ENCODE peak calls at places on chromosomes 16 and 17, in six cellular contexts. One of them, this sample, is unnamed.

GRCh38 chr16:49023095-49023494 is 258.5 kb downstream of the CBLN1 start:
- DNase-seq in pons: no peak
- DNase-seq in NCI-H1694 treated with DMSO at 0.1 percent for 48 hours: no peak
- DNase-seq in astrocyte of the spinal cord: peak; percentile 57
- DNase-seq in HCEC 1CT: peak; percentile 81
- DNase-seq in PC-3: peak; percentile 74
- DNase-seq in this sample: peak; percentile 21

GRCh38 chr16:14640538-14640937 is 7.8 kb downstream of the BFAR start:
- DNase-seq in astrocyte of the spinal cord: no peak
- DNase-seq in PC-3: no peak
- DNase-seq in HCEC 1CT: no peak
- DNase-seq in NCI-H1694 treated with DMSO at 0.1 percent for 48 hours: no peak
- DNase-seq in pons: no peak
- DNase-seq in this sample: no peak

GRCh38 chr17:17347234-17347955 is 44.2 kb downstream of the NT5M start:
- DNase-seq in NCI-H1694 treated with DMSO at 0.1 percent for 48 hours: no peak
- DNase-seq in pons: no peak
- DNase-seq in astrocyte of the spinal cord: no peak
- DNase-seq in HCEC 1CT: no peak
- DNase-seq in PC-3: no peak
- DNase-seq in this sample: no peak

GRCh38 chr17:4980644-4981216 is 6.7 kb downstream of the CAMTA2 start:
- DNase-seq in HCEC 1CT: peak; percentile 15
- DNase-seq in astrocyte of the spinal cord: peak; percentile 52
- DNase-seq in PC-3: peak; percentile 65
- DNase-seq in pons: peak; percentile 43
- DNase-seq in NCI-H1694 treated with DMSO at 0.1 percent for 48 hours: peak; percentile 76
- DNase-seq in this sample: peak; percentile 56

GRCh38 chr16:70251651-70252354 is at the start of gene EXOSC6:
- DNase-seq in HCEC 1CT: peak; percentile 92
- DNase-seq in NCI-H1694 treated with DMSO at 0.1 percent for 48 hours: peak; percentile 93
- DNase-seq in astrocyte of the spinal cord: peak; percentile 94
- DNase-seq in pons: peak; percentile 86
- DNase-seq in PC-3: peak; percentile 90
- DNase-seq in this sample: peak; percentile 89

GRCh38 chr16:25210758-25211157 is 6.0 kb upstream of the AQP8 start:
- DNase-seq in PC-3: peak; percentile 50
- DNase-seq in NCI-H1694 treated with DMSO at 0.1 percent for 48 hours: no peak
- DNase-seq in pons: no peak
- DNase-seq in HCEC 1CT: peak; percentile 84
- DNase-seq in astrocyte of the spinal cord: peak; percentile 41
- DNase-seq in this sample: no peak

GRCh38 chr17:43967251-43967875 is 13.6 kb upstream of the PYY start:
- DNase-seq in HCEC 1CT: no peak
- DNase-seq in astrocyte of the spinal cord: no peak
- DNase-seq in PC-3: no peak
- DNase-seq in pons: no peak
- DNase-seq in NCI-H1694 treated with DMSO at 0.1 percent for 48 hours: no peak
- DNase-seq in this sample: no peak

GRCh38 chr17:78798695-78799559 is 16.9 kb upstream of the CYTH1 start:
- DNase-seq in NCI-H1694 treated with DMSO at 0.1 percent for 48 hours: peak; percentile 35
- DNase-seq in PC-3: peak; percentile 61
- DNase-seq in HCEC 1CT: peak; percentile 19
- DNase-seq in pons: peak; percentile 80
- DNase-seq in astrocyte of the spinal cord: no peak
- DNase-seq in this sample: peak; percentile 49

GRCh38 chr17:46800573-46800972 is 17.9 kb downstream of the WNT3 start:
- DNase-seq in HCEC 1CT: no peak
- DNase-seq in astrocyte of the spinal cord: no peak
- DNase-seq in pons: peak; percentile 8
- DNase-seq in PC-3: no peak
- DNase-seq in NCI-H1694 treated with DMSO at 0.1 percent for 48 hours: peak; percentile 69
- DNase-seq in this sample: no peak

GRCh38 chr17:8859804-8860430 is 7.6 kb downstream of the PIK3R6 start:
- DNase-seq in PC-3: no peak
- DNase-seq in astrocyte of the spinal cord: no peak
- DNase-seq in NCI-H1694 treated with DMSO at 0.1 percent for 48 hours: no peak
- DNase-seq in HCEC 1CT: no peak
- DNase-seq in pons: no peak
- DNase-seq in this sample: no peak

GRCh38 chr17:79365836-79366831 is 244.7 kb downstream of the RBFOX3 start:
- DNase-seq in NCI-H1694 treated with DMSO at 0.1 percent for 48 hours: no peak
- DNase-seq in HCEC 1CT: no peak
- DNase-seq in PC-3: no peak
- DNase-seq in astrocyte of the spinal cord: no peak
- DNase-seq in pons: no peak
- DNase-seq in this sample: no peak

GRCh38 chr16:81831722-81832126 is 52.6 kb downstream of the PLCG2 start:
- DNase-seq in HCEC 1CT: no peak
- DNase-seq in astrocyte of the spinal cord: no peak
- DNase-seq in PC-3: no peak
- DNase-seq in pons: peak; percentile 65
- DNase-seq in NCI-H1694 treated with DMSO at 0.1 percent for 48 hours: no peak
- DNase-seq in this sample: no peak

GRCh38 chr17:50269477-50270429 is 4.5 kb upstream of the TMEM92 start:
- DNase-seq in HCEC 1CT: peak; percentile 78
- DNase-seq in NCI-H1694 treated with DMSO at 0.1 percent for 48 hours: peak; percentile 76
- DNase-seq in pons: peak; percentile 46
- DNase-seq in astrocyte of the spinal cord: peak; percentile 89
- DNase-seq in PC-3: peak; percentile 88
- DNase-seq in this sample: peak; percentile 51

GRCh38 chr17:41519501-41520224 is 973 bp upstream of the KRT15 start:
- DNase-seq in pons: no peak
- DNase-seq in NCI-H1694 treated with DMSO at 0.1 percent for 48 hours: peak; percentile 97
- DNase-seq in astrocyte of the spinal cord: no peak
- DNase-seq in HCEC 1CT: no peak
- DNase-seq in PC-3: peak; percentile 58
- DNase-seq in this sample: peak; percentile 76

GRCh38 chr17:1267471-1267947 is 2.7 kb upstream of the BHLHA9 start:
- DNase-seq in PC-3: no peak
- DNase-seq in pons: no peak
- DNase-seq in HCEC 1CT: no peak
- DNase-seq in NCI-H1694 treated with DMSO at 0.1 percent for 48 hours: peak; percentile 22
- DNase-seq in astrocyte of the spinal cord: no peak
- DNase-seq in this sample: peak; percentile 91

GRCh38 chr17:78779848-78780247 is 2.2 kb downstream of the CYTH1 start:
- DNase-seq in HCEC 1CT: no peak
- DNase-seq in NCI-H1694 treated with DMSO at 0.1 percent for 48 hours: no peak
- DNase-seq in astrocyte of the spinal cord: no peak
- DNase-seq in pons: peak; percentile 37
- DNase-seq in PC-3: no peak
- DNase-seq in this sample: no peak

GRCh38 chr16:18050777-18051176 is 285.8 kb downstream of the NPIPA8 start:
- DNase-seq in HCEC 1CT: no peak
- DNase-seq in PC-3: no peak
- DNase-seq in astrocyte of the spinal cord: no peak
- DNase-seq in NCI-H1694 treated with DMSO at 0.1 percent for 48 hours: no peak
- DNase-seq in pons: no peak
- DNase-seq in this sample: no peak

GRCh38 chr16:88387941-88388627 is 5.3 kb downstream of the ZNF469 start:
- DNase-seq in NCI-H1694 treated with DMSO at 0.1 percent for 48 hours: no peak
- DNase-seq in PC-3: peak; percentile 81
- DNase-seq in astrocyte of the spinal cord: peak; percentile 44
- DNase-seq in pons: peak; percentile 71
- DNase-seq in HCEC 1CT: no peak
- DNase-seq in this sample: no peak

GRCh38 chr16:61834082-61834481 is 202.2 kb downstream of the CDH8 start:
- DNase-seq in astrocyte of the spinal cord: no peak
- DNase-seq in HCEC 1CT: no peak
- DNase-seq in NCI-H1694 treated with DMSO at 0.1 percent for 48 hours: no peak
- DNase-seq in PC-3: no peak
- DNase-seq in pons: no peak
- DNase-seq in this sample: no peak

GRCh38 chr17:67238976-67239375 is 6.0 kb downstream of the HELZ start:
- DNase-seq in astrocyte of the spinal cord: no peak
- DNase-seq in HCEC 1CT: no peak
- DNase-seq in PC-3: no peak
- DNase-seq in pons: no peak
- DNase-seq in NCI-H1694 treated with DMSO at 0.1 percent for 48 hours: no peak
- DNase-seq in this sample: no peak

GRCh38 chr17:17518019-17518418 is 21.8 kb upstream of the RASD1 start:
- DNase-seq in NCI-H1694 treated with DMSO at 0.1 percent for 48 hours: no peak
- DNase-seq in astrocyte of the spinal cord: no peak
- DNase-seq in pons: no peak
- DNase-seq in HCEC 1CT: no peak
- DNase-seq in PC-3: no peak
- DNase-seq in this sample: no peak

GRCh38 chr17:29388937-29389336 is 1.2 kb upstream of the TAOK1 start:
- DNase-seq in PC-3: no peak
- DNase-seq in HCEC 1CT: no peak
- DNase-seq in NCI-H1694 treated with DMSO at 0.1 percent for 48 hours: no peak
- DNase-seq in pons: no peak
- DNase-seq in astrocyte of the spinal cord: no peak
- DNase-seq in this sample: no peak

GRCh38 chr16:31382485-31383161 is 10.5 kb upstream of the ITGAD start:
- DNase-seq in pons: peak; percentile 56
- DNase-seq in NCI-H1694 treated with DMSO at 0.1 percent for 48 hours: peak; percentile 4
- DNase-seq in HCEC 1CT: peak; percentile 54
- DNase-seq in astrocyte of the spinal cord: no peak
- DNase-seq in PC-3: peak; percentile 44
- DNase-seq in this sample: peak; percentile 21

GRCh38 chr17:10357768-10358167 is 15.0 kb downstream of the MYH13 start:
- DNase-seq in PC-3: peak; percentile 4
- DNase-seq in astrocyte of the spinal cord: no peak
- DNase-seq in NCI-H1694 treated with DMSO at 0.1 percent for 48 hours: no peak
- DNase-seq in pons: no peak
- DNase-seq in HCEC 1CT: no peak
- DNase-seq in this sample: peak; percentile 2

GRCh38 chr16:78829280-78829679 is 729.8 kb downstream of the WWOX start:
- DNase-seq in astrocyte of the spinal cord: no peak
- DNase-seq in HCEC 1CT: no peak
- DNase-seq in NCI-H1694 treated with DMSO at 0.1 percent for 48 hours: no peak
- DNase-seq in pons: no peak
- DNase-seq in PC-3: no peak
- DNase-seq in this sample: no peak

GRCh38 chr17:73521376-73521775 is 122.9 kb downstream of the SDK2 start:
- DNase-seq in pons: no peak
- DNase-seq in PC-3: no peak
- DNase-seq in astrocyte of the spinal cord: no peak
- DNase-seq in HCEC 1CT: no peak
- DNase-seq in NCI-H1694 treated with DMSO at 0.1 percent for 48 hours: no peak
- DNase-seq in this sample: no peak

GRCh38 chr17:78839762-78840529 is 668 bp downstream of the USP36 start:
- DNase-seq in pons: no peak
- DNase-seq in astrocyte of the spinal cord: peak; percentile 44
- DNase-seq in NCI-H1694 treated with DMSO at 0.1 percent for 48 hours: no peak
- DNase-seq in HCEC 1CT: peak; percentile 33
- DNase-seq in PC-3: peak; percentile 43
- DNase-seq in this sample: peak; percentile 7

GRCh38 chr17:42866216-42866615 is 15.2 kb downstream of the AOC3 start:
- DNase-seq in NCI-H1694 treated with DMSO at 0.1 percent for 48 hours: no peak
- DNase-seq in PC-3: no peak
- DNase-seq in HCEC 1CT: no peak
- DNase-seq in pons: no peak
- DNase-seq in astrocyte of the spinal cord: no peak
- DNase-seq in this sample: no peak

GRCh38 chr17:16935241-16935663 is 36.7 kb downstream of the TNFRSF13B start:
- DNase-seq in pons: no peak
- DNase-seq in HCEC 1CT: no peak
- DNase-seq in astrocyte of the spinal cord: no peak
- DNase-seq in NCI-H1694 treated with DMSO at 0.1 percent for 48 hours: no peak
- DNase-seq in PC-3: no peak
- DNase-seq in this sample: no peak

This sample was measured in G401.